ENCODE peak calls at places on chromosome 6, in nine cellular contexts. O is Kasumi-1; U is KG1; G is stimulated activated effector memory CD8-positive, alpha-beta T cell treated with anti-CD3 and anti-CD28 coated beads, Interleukin-12 subunit alpha, Interleukin-12 subunit beta, amount 100 ng/mL, for 72 hours; V is stimulated activated CD8-positive, alpha-beta memory T cell treated with anti-CD3 and anti-CD28 coated beads, Interleukin-15, amount 100 ng/mL, for 24 hours; Q is activated gamma-delta T cell treated with anti-CD3 and anti-CD28 coated beads, Interleukin-2, amount 50 U/mL, for 16 hours; I is T follicular helper cell; L is cardiac muscle cell; W is progenitor cell of endocrine pancreas. Y is an unnamed sample.

GRCh38 chr6:32148289-32148688 is 3.5 kb downstream of the PRRT1 start:
- DNase-seq in O (no peak), U (no peak), G (no peak), V (no peak), Q (no peak), I (no peak), L (no peak), W (no peak), Y (no peak)

GRCh38 chr6:138563650-138564049 is 64.4 kb upstream of the NHSL1 start:
- DNase-seq in O (no peak), U (no peak), G (no peak), V (no peak), Q (no peak), I (no peak), L (no peak), W (no peak), Y (no peak)

GRCh38 chr6:82182756-82183155 is 64.8 kb downstream of the IBTK start:
- DNase-seq in O (no peak), U (no peak), G (no peak), V (no peak), Q (no peak), I (no peak), L (peak), W (no peak), Y (peak)

GRCh38 chr6:10417681-10418104 is 2.8 kb upstream of the TFAP2A start:
- DNase-seq in O (no peak), U (no peak), G (no peak), V (no peak), Q (no peak), I (no peak), L (no peak), W (no peak), Y (no peak)

GRCh38 chr6:34021001-34021838 is 124.7 kb downstream of the GRM4 start:
- DNase-seq in O (no peak), U (no peak), G (no peak), V (no peak), Q (no peak), I (no peak), L (no peak), W (no peak), Y (no peak)

GRCh38 chr6:163711615-163712568 is 297.4 kb downstream of the QKI start:
- DNase-seq in O (peak), U (peak), G (no peak), V (no peak), Q (no peak), I (no peak), L (no peak), W (no peak), Y (peak)

GRCh38 chr6:5905431-5906339 is 101.0 kb downstream of the NRN1 start:
- DNase-seq in O (no peak), U (no peak), G (no peak), V (no peak), Q (no peak), I (no peak), L (peak), W (no peak), Y (peak)

GRCh38 chr6:79913369-79913768 is 34.0 kb downstream of the ELOVL4 start:
- DNase-seq in O (no peak), U (no peak), G (no peak), V (no peak), Q (no peak), I (no peak), L (no peak), W (no peak), Y (no peak)

GRCh38 chr6:129671442-129672344 is 38.3 kb downstream of the ARHGAP18 start:
- DNase-seq in O (peak), U (no peak), G (peak), V (peak), Q (peak), I (no peak), L (peak), W (no peak), Y (no peak)

GRCh38 chr6:22219916-22220315 is 76.9 kb downstream of the PRL start:
- DNase-seq in O (no peak), U (no peak), G (no peak), V (no peak), Q (no peak), I (no peak), L (no peak), W (no peak), Y (no peak)

GRCh38 chr6:166860392-166860791 is 96.0 kb downstream of the RNASET2 start:
- DNase-seq in O (no peak), U (no peak), G (no peak), V (no peak), Q (no peak), I (no peak), L (no peak), W (no peak), Y (no peak)

GRCh38 chr6:39425346-39426056 is 103.0 kb upstream of the KCNK16 start:
- DNase-seq in O (no peak), U (no peak), G (no peak), V (no peak), Q (no peak), I (no peak), L (peak), W (no peak), Y (no peak)

GRCh38 chr6:91291071-91291470 is 704.2 kb upstream of the MAP3K7 start:
- DNase-seq in O (no peak), U (no peak), G (no peak), V (no peak), Q (no peak), I (no peak), L (no peak), W (no peak), Y (no peak)

GRCh38 chr6:84150680-84151079 is 76.8 kb downstream of the CEP162 start:
- DNase-seq in O (no peak), U (no peak), G (no peak), V (no peak), Q (no peak), I (no peak), L (peak), W (no peak), Y (peak)

GRCh38 chr6:40409716-40410397 is 177.3 kb downstream of the LRFN2 start:
- DNase-seq in O (no peak), U (no peak), G (no peak), V (no peak), Q (no peak), I (no peak), L (no peak), W (no peak), Y (no peak)

GRCh38 chr6:5707646-5708045 is 299.1 kb downstream of the NRN1 start:
- DNase-seq in O (no peak), U (no peak), G (no peak), V (no peak), Q (no peak), I (no peak), L (no peak), W (no peak), Y (no peak)

GRCh38 chr6:165774903-165775608 is 112.0 kb upstream of the PDE10A start:
- DNase-seq in O (no peak), U (peak), G (no peak), V (no peak), Q (no peak), I (no peak), L (peak), W (no peak), Y (no peak)

GRCh38 chr6:138971601-138972000 is 16.5 kb downstream of the REPS1 start:
- DNase-seq in O (no peak), U (no peak), G (no peak), V (no peak), Q (no peak), I (no peak), L (no peak), W (no peak), Y (peak)

GRCh38 chr6:98094696-98095095 is 739.7 kb upstream of the POU3F2 start:
- DNase-seq in O (no peak), U (no peak), G (no peak), V (no peak), Q (no peak), I (no peak), L (no peak), W (no peak), Y (no peak)

GRCh38 chr6:161575508-161576254 is 301.8 kb upstream of the AGPAT4 start:
- DNase-seq in O (no peak), U (no peak), G (no peak), V (no peak), Q (no peak), I (no peak), L (no peak), W (no peak), Y (no peak)

GRCh38 chr6:134512946-134513345 is 195.0 kb upstream of the SGK1 start:
- DNase-seq in O (peak), U (no peak), G (no peak), V (no peak), Q (no peak), I (no peak), L (peak), W (no peak), Y (peak)

GRCh38 chr6:106069478-106069877 is 16.7 kb upstream of the PRDM1 start:
- DNase-seq in O (no peak), U (no peak), G (no peak), V (no peak), Q (no peak), I (no peak), L (peak), W (no peak), Y (peak)

GRCh38 chr6:33249732-33250625 is 21.7 kb downstream of the VPS52 start:
- DNase-seq in O (no peak), U (no peak), G (no peak), V (no peak), Q (no peak), I (no peak), L (peak), W (no peak), Y (peak)

GRCh38 chr6:89079611-89080213 is 839 bp upstream of the PNRC1 start:
- DNase-seq in O (peak), U (peak), G (peak), V (no peak), Q (peak), I (peak), L (peak), W (no peak), Y (peak)

GRCh38 chr6:159480471-159480870 is 212.6 kb downstream of the SOD2 start:
- DNase-seq in O (no peak), U (no peak), G (no peak), V (no peak), Q (no peak), I (no peak), L (no peak), W (no peak), Y (no peak)

GRCh38 chr6:2817778-2818443 is 23.8 kb downstream of the SERPINB1 start:
- DNase-seq in O (no peak), U (no peak), G (no peak), V (no peak), Q (no peak), I (no peak), L (peak), W (no peak), Y (peak)